ENCODE peak calls at places on chromosome 18, in six cellular contexts. One of them, this sample, is unnamed. For H3K4me1, the result is how much of the 10 kb centered on the place peaks cover.

GRCh38 chr18:76256897-76257500 is 238.0 kb downstream of the ZNF516 start:
- ATAC-seq in K562: no peak
- ATAC-seq in A549: peak
- ATAC-seq in upper lobe of left lung: peak
- ATAC-seq in GM12878: peak
- ATAC-seq in HepG2: peak
- ATAC-seq in this sample: no peak

GRCh38 chr18:37306420-37306819 is 259.2 kb downstream of the CELF4 start:
- ATAC-seq in K562: no peak
- ATAC-seq in A549: no peak
- ATAC-seq in upper lobe of left lung: no peak
- ATAC-seq in GM12878: no peak
- ATAC-seq in HepG2: no peak
- ATAC-seq in this sample: no peak

GRCh38 chr18:8139127-8139591 is 470.1 kb upstream of the RAB12 start:
- ATAC-seq in K562: peak
- ATAC-seq in A549: no peak
- ATAC-seq in upper lobe of left lung: peak
- ATAC-seq in GM12878: no peak
- ATAC-seq in HepG2: no peak
- ATAC-seq in this sample: no peak

GRCh38 chr18:78511666-78512065 is 468.0 kb upstream of the SALL3 start:
- ATAC-seq in K562: no peak
- ATAC-seq in A549: no peak
- ATAC-seq in upper lobe of left lung: peak
- ATAC-seq in GM12878: no peak
- ATAC-seq in HepG2: no peak
- ATAC-seq in this sample: no peak

GRCh38 chr18:76687271-76688006 is 134.9 kb upstream of the ZNF236 start:
- ATAC-seq in K562: no peak
- ATAC-seq in A549: no peak
- ATAC-seq in upper lobe of left lung: no peak
- ATAC-seq in GM12878: peak
- ATAC-seq in HepG2: no peak
- ATAC-seq in this sample: peak

GRCh38 chr18:8744656-8745055 is 39.3 kb downstream of the MTCL1 start:
- ATAC-seq in K562: no peak
- ATAC-seq in A549: no peak
- ATAC-seq in upper lobe of left lung: no peak
- ATAC-seq in GM12878: no peak
- ATAC-seq in HepG2: no peak
- ATAC-seq in this sample: no peak

GRCh38 chr18:24915547-24915946 is 436.4 kb downstream of the ZNF521 start:
- ATAC-seq in K562: no peak
- ATAC-seq in A549: no peak
- ATAC-seq in upper lobe of left lung: no peak
- ATAC-seq in GM12878: no peak
- ATAC-seq in HepG2: no peak
- ATAC-seq in this sample: no peak

GRCh38 chr18:48031641-48032040 is 101.2 kb upstream of the SMAD2 start:
- ATAC-seq in K562: no peak
- ATAC-seq in A549: no peak
- ATAC-seq in upper lobe of left lung: no peak
- ATAC-seq in GM12878: no peak
- ATAC-seq in HepG2: no peak
- ATAC-seq in this sample: no peak

GRCh38 chr18:76721207-76721996 is 101.0 kb upstream of the ZNF236 start:
- ATAC-seq in K562: no peak
- ATAC-seq in A549: no peak
- ATAC-seq in upper lobe of left lung: no peak
- ATAC-seq in GM12878: no peak
- ATAC-seq in HepG2: no peak
- ATAC-seq in this sample: no peak

GRCh38 chr18:50986360-50987087 is 18.7 kb downstream of the ELAC1 start:
- ATAC-seq in K562: no peak
- ATAC-seq in A549: no peak
- ATAC-seq in upper lobe of left lung: no peak
- ATAC-seq in GM12878: no peak
- ATAC-seq in HepG2: no peak
- ATAC-seq in this sample: no peak

GRCh38 chr18:76850112-76850511 is 27.8 kb downstream of the ZNF236 start:
- ATAC-seq in K562: no peak
- ATAC-seq in A549: no peak
- ATAC-seq in upper lobe of left lung: no peak
- ATAC-seq in GM12878: peak
- ATAC-seq in HepG2: no peak
- ATAC-seq in this sample: no peak

GRCh38 chr18:35458677-35459441 is 38.9 kb downstream of the INO80C start:
- ATAC-seq in K562: peak
- ATAC-seq in A549: peak
- ATAC-seq in upper lobe of left lung: peak
- ATAC-seq in GM12878: peak
- ATAC-seq in HepG2: peak
- ATAC-seq in this sample: peak

GRCh38 chr18:58316943-58317342 is 272.9 kb downstream of the NEDD4L start:
- ATAC-seq in K562: no peak
- ATAC-seq in A549: no peak
- ATAC-seq in upper lobe of left lung: no peak
- ATAC-seq in GM12878: peak
- ATAC-seq in HepG2: no peak
- ATAC-seq in this sample: no peak
- TF ChIP-seq EP300 in K562: no peak
- TF ChIP-seq EP300 in A549: no peak
- TF ChIP-seq EP300 in upper lobe of left lung: no peak
- TF ChIP-seq EP300 in GM12878: no peak
- TF ChIP-seq EP300 in HepG2: no peak
- TF ChIP-seq EP300 in this sample: no peak

DNA sequence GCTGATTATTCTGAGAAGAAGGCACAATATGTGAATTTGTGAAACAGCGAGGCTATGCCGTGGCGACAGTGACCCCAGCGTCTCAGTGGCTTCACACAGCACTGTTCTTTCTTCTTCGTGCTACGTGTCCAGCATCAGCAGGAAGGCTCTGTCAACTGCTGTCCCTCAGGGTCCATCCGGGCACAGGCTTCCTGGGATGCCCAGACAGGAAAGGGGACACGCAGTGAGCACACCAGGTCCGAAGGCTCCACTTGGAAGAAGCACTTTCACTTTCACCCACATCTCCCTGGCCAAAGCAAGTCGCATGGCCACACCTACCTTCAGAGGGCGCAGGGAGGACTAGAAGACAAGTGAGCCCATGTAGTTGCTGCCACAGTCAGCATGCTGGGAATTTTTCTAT is 47.3 kb downstream of the PTGR3 start:
- ATAC-seq in K562: peak
- ATAC-seq in A549: peak
- ATAC-seq in upper lobe of left lung: peak
- ATAC-seq in GM12878: no peak
- ATAC-seq in HepG2: peak
- ATAC-seq in this sample: no peak
- TF ChIP-seq CTCF in K562: peak
- TF ChIP-seq CTCF in A549: no peak
- TF ChIP-seq CTCF in upper lobe of left lung: no peak
- TF ChIP-seq CTCF in GM12878: no peak
- TF ChIP-seq CTCF in HepG2: peak
- TF ChIP-seq CTCF in this sample: no peak

DNA sequence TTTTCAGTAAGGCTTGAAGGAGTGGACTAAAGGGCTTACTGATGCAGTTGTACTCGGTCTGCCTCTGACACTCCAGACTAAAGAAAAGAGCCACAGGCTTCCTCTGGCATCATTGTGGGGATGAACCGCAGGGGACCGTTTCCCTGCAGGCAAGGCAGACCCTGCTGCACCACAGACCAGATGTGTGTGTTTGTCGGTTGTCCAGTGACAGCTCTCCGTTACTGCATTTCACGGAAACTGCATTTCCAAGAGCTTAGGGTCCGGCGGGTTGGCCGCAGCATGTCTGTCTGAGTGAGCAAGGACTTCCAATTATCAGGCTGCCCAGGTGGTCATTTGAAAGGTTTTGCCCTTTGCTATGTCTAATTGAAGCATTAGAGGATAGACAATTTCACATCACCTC is 98.1 kb downstream of the FAM210A start:
- ATAC-seq in K562: no peak
- ATAC-seq in A549: no peak
- ATAC-seq in upper lobe of left lung: no peak
- ATAC-seq in GM12878: no peak
- ATAC-seq in HepG2: no peak
- ATAC-seq in this sample: no peak
- H3K4me1 ChIP-seq in K562: under half
- H3K4me1 ChIP-seq in A549: under half
- H3K4me1 ChIP-seq in upper lobe of left lung: under half
- H3K4me1 ChIP-seq in GM12878: under half
- H3K4me1 ChIP-seq in HepG2: under half
- H3K4me1 ChIP-seq in this sample: under half

GRCh38 chr18:3246636-3247242 is 862 bp upstream of the MYL12A start:
- ATAC-seq in K562: peak
- ATAC-seq in A549: peak
- ATAC-seq in upper lobe of left lung: peak
- ATAC-seq in GM12878: peak
- ATAC-seq in HepG2: peak
- ATAC-seq in this sample: no peak

GRCh38 chr18:3248062-3248669 is 565 bp downstream of the MYL12A start:
- ATAC-seq in K562: peak
- ATAC-seq in A549: peak
- ATAC-seq in upper lobe of left lung: peak
- ATAC-seq in GM12878: no peak
- ATAC-seq in HepG2: no peak
- ATAC-seq in this sample: peak

GRCh38 chr18:3248670-3249359 is 1.2 kb downstream of the MYL12A start:
- ATAC-seq in K562: peak
- ATAC-seq in A549: no peak
- ATAC-seq in upper lobe of left lung: no peak
- ATAC-seq in GM12878: peak
- ATAC-seq in HepG2: no peak
- ATAC-seq in this sample: no peak

GRCh38 chr18:3245853-3246635 is 1.6 kb upstream of the MYL12A start:
- ATAC-seq in K562: peak
- ATAC-seq in A549: peak
- ATAC-seq in upper lobe of left lung: peak
- ATAC-seq in GM12878: peak
- ATAC-seq in HepG2: peak
- ATAC-seq in this sample: peak

GRCh38 chr18:3247243-3248061 is at the start of gene MYL12A:
- ATAC-seq in K562: peak
- ATAC-seq in A549: peak
- ATAC-seq in upper lobe of left lung: peak
- ATAC-seq in GM12878: peak
- ATAC-seq in HepG2: peak
- ATAC-seq in this sample: peak
- TF ChIP-seq EP300 in K562: peak
- TF ChIP-seq EP300 in A549: no peak
- TF ChIP-seq EP300 in upper lobe of left lung: peak
- TF ChIP-seq EP300 in GM12878: peak
- TF ChIP-seq EP300 in HepG2: peak
- TF ChIP-seq EP300 in this sample: no peak

DNA sequence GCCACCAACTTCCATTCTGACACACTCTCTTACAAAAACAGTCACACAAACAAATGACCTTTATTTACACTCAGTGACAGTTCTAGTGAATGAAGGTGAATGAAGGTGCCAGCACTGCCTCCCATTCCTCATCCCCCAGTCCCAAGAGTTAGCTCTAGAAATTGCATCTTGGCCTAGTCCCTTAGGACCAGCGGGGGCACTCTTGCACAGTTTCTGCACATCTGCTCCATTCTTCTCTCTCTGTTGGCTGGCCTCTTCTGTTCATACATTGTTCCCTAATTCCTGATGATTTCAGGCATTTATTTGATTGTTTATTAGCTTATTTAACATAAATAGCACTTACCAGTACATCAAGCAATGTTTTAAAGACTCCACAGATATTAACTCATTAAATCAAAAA is 30.9 kb downstream of the GAREM1 start:
- ATAC-seq in K562: no peak
- ATAC-seq in A549: peak
- ATAC-seq in upper lobe of left lung: no peak
- ATAC-seq in GM12878: no peak
- ATAC-seq in HepG2: peak
- ATAC-seq in this sample: no peak
- TF ChIP-seq CTCF in K562: no peak
- TF ChIP-seq CTCF in A549: no peak
- TF ChIP-seq CTCF in upper lobe of left lung: no peak
- TF ChIP-seq CTCF in GM12878: no peak
- TF ChIP-seq CTCF in HepG2: peak
- TF ChIP-seq CTCF in this sample: no peak

GRCh38 chr18:23493654-23494053 is 9.7 kb upstream of the RMC1 start:
- ATAC-seq in K562: no peak
- ATAC-seq in A549: no peak
- ATAC-seq in upper lobe of left lung: no peak
- ATAC-seq in GM12878: no peak
- ATAC-seq in HepG2: no peak
- ATAC-seq in this sample: no peak

GRCh38 chr18:23498877-23499570 is 4.3 kb upstream of the RMC1 start:
- ATAC-seq in K562: peak
- ATAC-seq in A549: peak
- ATAC-seq in upper lobe of left lung: peak
- ATAC-seq in GM12878: peak
- ATAC-seq in HepG2: peak
- ATAC-seq in this sample: no peak

GRCh38 chr18:23494992-23495391 is 8.3 kb upstream of the RMC1 start:
- ATAC-seq in K562: no peak
- ATAC-seq in A549: no peak
- ATAC-seq in upper lobe of left lung: no peak
- ATAC-seq in GM12878: no peak
- ATAC-seq in HepG2: no peak
- ATAC-seq in this sample: no peak

GRCh38 chr18:23498062-23498582 is 5.2 kb upstream of the RMC1 start:
- ATAC-seq in K562: no peak
- ATAC-seq in A549: no peak
- ATAC-seq in upper lobe of left lung: no peak
- ATAC-seq in GM12878: no peak
- ATAC-seq in HepG2: no peak
- ATAC-seq in this sample: no peak

GRCh38 chr18:23495723-23496440 is 7.4 kb upstream of the RMC1 start:
- ATAC-seq in K562: no peak
- ATAC-seq in A549: no peak
- ATAC-seq in upper lobe of left lung: no peak
- ATAC-seq in GM12878: no peak
- ATAC-seq in HepG2: no peak
- ATAC-seq in this sample: no peak
- H3K4me1 ChIP-seq in K562: under half
- H3K4me1 ChIP-seq in A549: under half
- H3K4me1 ChIP-seq in upper lobe of left lung: under half
- H3K4me1 ChIP-seq in GM12878: under half
- H3K4me1 ChIP-seq in HepG2: under half
- H3K4me1 ChIP-seq in this sample: under half

DNA sequence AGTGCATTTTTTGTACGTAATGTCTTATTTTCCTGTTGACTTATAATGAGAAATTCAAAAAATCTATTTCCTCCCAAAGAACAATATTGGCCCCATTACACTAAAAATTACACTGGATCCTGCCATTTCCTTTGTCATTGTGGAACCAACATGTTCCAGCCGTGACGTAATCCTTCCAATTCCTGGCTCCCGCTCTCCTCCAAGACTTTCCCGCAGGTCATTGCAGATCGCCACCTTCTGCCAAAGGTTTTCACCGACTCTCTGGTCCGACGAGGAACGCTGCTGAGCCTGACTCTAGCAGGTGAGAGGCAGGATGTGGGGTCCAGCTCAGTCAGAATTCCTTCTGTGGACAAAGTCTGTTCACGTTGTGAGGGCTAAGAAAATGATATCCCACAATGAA is 38.0 kb downstream of the PTGR3 start:
- ATAC-seq in K562: no peak
- ATAC-seq in A549: no peak
- ATAC-seq in upper lobe of left lung: no peak
- ATAC-seq in GM12878: no peak
- ATAC-seq in HepG2: no peak
- ATAC-seq in this sample: no peak
- TF ChIP-seq EP300 in K562: no peak
- TF ChIP-seq EP300 in A549: no peak
- TF ChIP-seq EP300 in upper lobe of left lung: no peak
- TF ChIP-seq EP300 in GM12878: no peak
- TF ChIP-seq EP300 in HepG2: no peak
- TF ChIP-seq EP300 in this sample: no peak

This sample was measured in gastroesophageal sphincter.